ENCODE peak calls at places on chromosomes 6 and 20, in five cellular contexts. S, V, G, Z and H are unnamed samples.
A peak's percentile ranks its signal among the peaks of the same experiment; 100 is the strongest.

GRCh38 chr20:33516882-33517281 is 27.0 kb downstream of the CBFA2T2 start:
- DNase-seq in Z (no peak), S (no peak), V (no peak), G (no peak), H (peak; percentile 33)

GRCh38 chr6:148085651-148086321 is 256.9 kb upstream of the SASH1 start:
- DNase-seq in Z (no peak), G (no peak), V (no peak), S (no peak), H (no peak)

GRCh38 chr6:127447780-127448179 is 11.4 kb downstream of the KIAA0408 start:
- DNase-seq in G (no peak), Z (no peak), V (no peak), S (no peak), H (no peak)

GRCh38 chr6:151705994-151706733 is 101.3 kb upstream of the ESR1 start:
- DNase-seq in V (no peak), G (no peak), Z (no peak), S (no peak), H (no peak)

GRCh38 chr6:137872071-137872470 is 5.0 kb downstream of the TNFAIP3 start:
- DNase-seq in Z (no peak), S (no peak), G (no peak), V (no peak), H (peak; percentile 49)

GRCh38 chr6:95601133-95601532 is 23.8 kb downstream of the MANEA start:
- DNase-seq in V (no peak), Z (no peak), S (no peak), G (no peak), H (peak; percentile 22)

GRCh38 chr6:10014561-10014960 is 400.3 kb downstream of the TFAP2A start:
- DNase-seq in G (no peak), V (no peak), Z (no peak), S (no peak), H (peak; percentile 18)

GRCh38 chr6:37530294-37530693 is 30.6 kb upstream of the CCDC167 start:
- DNase-seq in Z (no peak), V (no peak), G (no peak), S (no peak), H (no peak)

GRCh38 chr6:39287601-39288000 is 26.6 kb downstream of the KCNK17 start:
- DNase-seq in S (no peak), G (no peak), Z (no peak), V (no peak), H (no peak)

GRCh38 chr6:715709-716450 is 22.9 kb upstream of the EXOC2 start:
- DNase-seq in S (no peak), Z (no peak), G (no peak), V (no peak), H (no peak)

GRCh38 chr6:25896252-25896651 is 22.2 kb upstream of the SLC17A3 start:
- DNase-seq in G (no peak), Z (no peak), S (no peak), V (no peak), H (no peak)

GRCh38 chr6:142048593-142048980 is 84.1 kb upstream of the GJE1 start:
- DNase-seq in V (no peak), Z (no peak), G (no peak), S (no peak), H (no peak)